ENCODE peak calls at places on chromosomes 13 and 19, in five cellular contexts. I is glutamatergic neuron, S is kidney glomerular epithelial cell, V is neural crest cell, K is left ventricle myocardium superior. A is an unnamed sample.

GRCh38 chr13:74987124-74987690 is 494.8 kb downstream of the TBC1D4 start:
- DNase-seq in I (no peak), K (no peak), S (no peak), V (no peak), A (no peak)

GRCh38 chr13:26872444-26873173 is 112.0 kb upstream of the GPR12 start:
- DNase-seq in K (peak), I (peak), S (peak), V (peak), A (peak)

GRCh38 chr13:37515226-37515625 is 83.3 kb downstream of the POSTN start:
- DNase-seq in K (no peak), V (no peak), I (no peak), S (no peak), A (no peak)

GRCh38 chr19:49430172-49430677 is 5.0 kb downstream of the GFY start:
- DNase-seq in I (no peak), S (no peak), K (peak), V (no peak), A (no peak)

GRCh38 chr13:32804673-32805260 is 211.5 kb upstream of the KL start:
- DNase-seq in I (no peak), V (no peak), S (no peak), K (no peak), A (no peak)

GRCh38 chr13:44197791-44198770 is 175.5 kb upstream of the SERP2 start:
- DNase-seq in I (no peak), K (no peak), S (no peak), V (no peak), A (no peak)

GRCh38 chr19:49094505-49095482 is 9.5 kb downstream of the SNRNP70 start:
- DNase-seq in S (no peak), K (peak), V (no peak), I (no peak), A (no peak)

GRCh38 chr13:40127925-40128324 is 472.5 kb downstream of the COG6 start:
- DNase-seq in S (no peak), V (no peak), K (no peak), I (no peak), A (no peak)

GRCh38 chr19:13398780-13399726 is 107.2 kb downstream of the CACNA1A start:
- DNase-seq in S (peak), I (no peak), K (peak), V (no peak), A (no peak)

GRCh38 chr13:113142876-113143275 is 15.6 kb upstream of the PROZ start:
- DNase-seq in V (no peak), S (no peak), K (no peak), I (no peak), A (peak)

GRCh38 chr19:38337360-38337653 is 1.7 kb downstream of the CATSPERG start:
- DNase-seq in S (no peak), V (no peak), K (no peak), I (no peak), A (no peak)

GRCh38 chr19:3210347-3211017 is 14.0 kb upstream of the CELF5 start:
- DNase-seq in I (peak), S (peak), K (peak), V (peak), A (peak)

GRCh38 chr19:18119243-18120105 is 21.9 kb downstream of the MAST3 start:
- DNase-seq in K (no peak), S (no peak), I (no peak), V (no peak), A (no peak)

GRCh38 chr13:78777973-78778372 is 119.0 kb upstream of the OBI1 start:
- DNase-seq in S (no peak), I (no peak), V (no peak), K (no peak), A (no peak)

GRCh38 chr19:39946532-39946931 is 12.1 kb upstream of the FCGBP start:
- DNase-seq in V (no peak), I (no peak), K (no peak), S (peak), A (no peak)

GRCh38 chr13:60431108-60431700 is 34.2 kb downstream of the TDRD3 start:
- DNase-seq in K (no peak), V (no peak), I (no peak), S (peak), A (no peak)

GRCh38 chr19:4504874-4505569 is 13.3 kb downstream of the PLIN4 start:
- DNase-seq in K (no peak), S (no peak), V (no peak), I (no peak), A (no peak)

GRCh38 chr19:36049080-36049698 is 4.9 kb downstream of the THAP8 start:
- DNase-seq in K (no peak), V (no peak), S (no peak), I (no peak), A (no peak)

GRCh38 chr19:572891-573825 is 762 bp downstream of the BSG start:
- DNase-seq in I (no peak), K (peak), S (no peak), V (no peak), A (peak)

GRCh38 chr19:1266818-1267440 is 2.2 kb upstream of the CIRBP start:
- DNase-seq in S (no peak), K (peak), I (peak), V (peak), A (peak)

GRCh38 chr13:108993346-108993745 is 363.9 kb downstream of the MYO16 start:
- DNase-seq in I (no peak), V (no peak), S (no peak), K (no peak), A (no peak)

A was measured in ecto neural progenitor cell.